ENCODE peak calls at places on chromosomes 6 and 20, in six cellular contexts. X is heart left ventricle, I is uterus, Y is breast epithelium, H is ovary, C is spleen. A is an unnamed sample.

GRCh38 chr6:129434091-129434490 is 275.9 kb downstream of the ARHGAP18 start:
- DNase-seq in I (no peak), Y (no peak), H (no peak), C (no peak), X (no peak), A (no peak)

GRCh38 chr6:126039284-126039683 is 52.9 kb downstream of the TRMT11 start:
- DNase-seq in H (no peak), Y (no peak), X (no peak), I (no peak), C (no peak), A (no peak)

GRCh38 chr20:16541226-16541625 is 32.0 kb downstream of the KIF16B start:
- DNase-seq in I (no peak), Y (no peak), C (no peak), X (peak; percentile 82), H (no peak), A (no peak)

GRCh38 chr6:122754191-122754731 is 25.3 kb upstream of the FABP7 start:
- DNase-seq in H (no peak), Y (no peak), I (no peak), C (no peak), X (no peak), A (no peak)

GRCh38 chr20:34385464-34385863 is 22.4 kb downstream of the ITCH start:
- DNase-seq in H (no peak), I (no peak), Y (no peak), X (no peak), C (no peak), A (peak; percentile 51)

GRCh38 chr20:63737940-63738686 is 1.5 kb upstream of the SLC2A4RG start:
- DNase-seq in Y (no peak), C (peak; percentile 88), H (peak; percentile 45), I (peak; percentile 35), X (no peak), A (no peak)

GRCh38 chr6:119137194-119138072 is 59.0 kb upstream of the FAM184A start:
- DNase-seq in H (no peak), X (no peak), I (no peak), C (no peak), Y (no peak), A (peak; percentile 70)

GRCh38 chr20:32387262-32387661 is 29.1 kb downstream of the ASXL1 start:
- DNase-seq in H (no peak), I (no peak), C (no peak), X (no peak), Y (no peak), A (peak; percentile 75)

GRCh38 chr6:148524509-148524908 is 181.9 kb downstream of the SASH1 start:
- DNase-seq in H (no peak), X (no peak), I (no peak), Y (no peak), C (no peak), A (no peak)

GRCh38 chr6:100881707-100882040 is 545 bp upstream of the ASCC3 start:
- DNase-seq in Y (no peak), C (no peak), H (no peak), X (no peak), I (no peak), A (peak; percentile 22)

GRCh38 chr20:2871555-2872303 is 1.6 kb upstream of the PTPRA start:
- DNase-seq in I (no peak), H (no peak), C (no peak), Y (no peak), X (no peak), A (peak; percentile 37)

GRCh38 chr6:72640622-72640930 is 18.7 kb downstream of the KCNQ5 start:
- DNase-seq in H (no peak), X (no peak), Y (no peak), I (no peak), C (no peak), A (no peak)

GRCh38 chr20:61263084-61263695 is 11.1 kb downstream of the CDH4 start:
- DNase-seq in C (no peak), X (no peak), I (no peak), H (no peak), Y (no peak), A (peak; percentile 29)

GRCh38 chr6:27293436-27294152 is 18.5 kb downstream of the POM121L2 start:
- DNase-seq in I (no peak), C (no peak), H (no peak), Y (no peak), X (no peak), A (no peak)

GRCh38 chr6:16137451-16137801 is 8.5 kb downstream of the MYLIP start:
- DNase-seq in X (no peak), H (no peak), C (no peak), I (no peak), Y (no peak), A (no peak)

GRCh38 chr6:95364016-95364604 is 213.2 kb upstream of the MANEA start:
- DNase-seq in X (no peak), I (no peak), Y (no peak), H (no peak), C (no peak), A (peak; percentile 37)

GRCh38 chr20:59810376-59811187 is 122.9 kb downstream of the SYCP2 start:
- DNase-seq in C (peak; percentile 24), Y (no peak), I (peak; percentile 6), X (no peak), H (peak; percentile 6), A (no peak)

GRCh38 chr6:83872386-83873118 is 13.1 kb downstream of the CYB5R4 start:
- DNase-seq in I (no peak), C (no peak), X (no peak), H (no peak), Y (no peak), A (no peak)

GRCh38 chr6:41519748-41520699 is 26.2 kb upstream of the FOXP4 start:
- DNase-seq in H (no peak), X (no peak), I (no peak), Y (no peak), C (no peak), A (no peak)

GRCh38 chr6:116127771-116128493 is 2.0 kb upstream of the COL10A1 start:
- DNase-seq in C (no peak), X (no peak), Y (no peak), H (no peak), I (no peak), A (no peak)

GRCh38 chr6:135266675-135267074 is 85.6 kb downstream of the MYB start:
- DNase-seq in H (no peak), C (no peak), Y (no peak), X (no peak), I (no peak), A (no peak)

GRCh38 chr6:32906539-32906938 is 34.3 kb downstream of the HLA-DMB start:
- DNase-seq in Y (no peak), C (no peak), H (no peak), X (no peak), I (no peak), A (no peak)

GRCh38 chr6:111122458-111123286 is 35.4 kb downstream of the SLC16A10 start:
- DNase-seq in X (no peak), H (no peak), Y (no peak), C (no peak), I (no peak), A (no peak)

GRCh38 chr6:5365430-5366195 is 104.3 kb downstream of the FARS2 start:
- DNase-seq in I (no peak), Y (no peak), C (no peak), X (no peak), H (no peak), A (no peak)

DNA sequence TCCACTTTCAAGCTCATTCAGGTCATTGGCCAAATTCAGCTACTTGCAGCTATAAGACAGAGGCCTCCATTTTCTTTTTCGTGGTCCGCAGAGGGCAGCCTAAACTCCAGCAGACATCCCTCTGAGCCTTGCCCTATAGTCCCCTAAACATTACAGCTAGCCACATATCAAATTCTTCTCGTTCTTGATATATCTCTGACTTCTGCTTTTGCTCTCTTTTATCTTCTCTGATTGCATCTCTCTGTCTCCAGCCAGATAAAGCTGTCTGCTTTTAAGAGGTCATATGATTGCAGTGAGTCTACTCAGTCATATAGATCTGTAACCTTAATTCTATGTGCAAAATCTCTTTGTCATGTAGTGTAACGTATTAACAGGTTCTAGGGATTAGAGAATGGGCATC is 358.4 kb upstream of the RGS17 start:
- DNase-seq in I (no peak), Y (no peak), C (no peak), X (no peak), H (no peak), A (no peak)
- TF ChIP-seq POLR2A in I (no peak), Y (no peak), C (no peak), X (no peak), H (no peak), A (no peak)

GRCh38 chr20:20465259-20465658 is 97.4 kb downstream of the INSM1 start:
- DNase-seq in X (no peak), Y (no peak), C (no peak), H (no peak), I (no peak), A (peak; percentile 28)
- TF ChIP-seq CTCF in X (no peak), Y (no peak), C (no peak), H (no peak), I (no peak), A (peak; percentile 30)

GRCh38 chr6:152002306-152002705 is 194.8 kb downstream of the ESR1 start:
- DNase-seq in H (no peak), Y (no peak), X (no peak), C (no peak), I (no peak), A (no peak)

GRCh38 chr6:152001408-152001807 is 193.9 kb downstream of the ESR1 start:
- DNase-seq in I (no peak), H (no peak), Y (no peak), C (no peak), X (no peak), A (no peak)

GRCh38 chr6:152004036-152004566 is 196.6 kb downstream of the ESR1 start:
- DNase-seq in I (no peak), H (no peak), X (no peak), Y (no peak), C (no peak), A (no peak)

GRCh38 chr6:151999194-151999593 is 191.7 kb downstream of the ESR1 start:
- DNase-seq in X (no peak), C (no peak), H (no peak), Y (no peak), I (no peak), A (no peak)

DNA sequence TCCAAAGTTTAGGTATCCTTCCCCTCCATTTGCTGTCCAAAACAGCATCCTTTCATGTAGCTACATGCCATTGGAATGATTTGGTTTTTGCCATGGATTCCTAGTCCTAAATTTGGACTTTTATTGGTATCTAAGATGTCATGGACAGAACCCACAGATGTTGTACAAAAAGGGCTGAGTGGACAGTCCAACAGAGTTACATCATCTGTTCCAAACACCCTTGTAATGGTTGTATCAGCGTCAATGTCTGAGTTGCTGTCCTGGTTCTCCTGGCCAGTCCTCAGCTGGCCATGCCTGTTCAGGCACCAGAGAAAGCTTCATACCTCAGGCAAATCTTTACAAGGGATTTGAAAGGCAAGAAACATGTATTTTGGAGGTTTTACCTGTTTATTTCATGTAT is 191.3 kb downstream of the ESR1 start:
- DNase-seq in H (no peak), X (no peak), I (no peak), C (no peak), Y (no peak), A (no peak)
- TF ChIP-seq POLR2A in H (no peak), X (no peak), I (no peak), C (no peak), Y (no peak), A (no peak)

DNA sequence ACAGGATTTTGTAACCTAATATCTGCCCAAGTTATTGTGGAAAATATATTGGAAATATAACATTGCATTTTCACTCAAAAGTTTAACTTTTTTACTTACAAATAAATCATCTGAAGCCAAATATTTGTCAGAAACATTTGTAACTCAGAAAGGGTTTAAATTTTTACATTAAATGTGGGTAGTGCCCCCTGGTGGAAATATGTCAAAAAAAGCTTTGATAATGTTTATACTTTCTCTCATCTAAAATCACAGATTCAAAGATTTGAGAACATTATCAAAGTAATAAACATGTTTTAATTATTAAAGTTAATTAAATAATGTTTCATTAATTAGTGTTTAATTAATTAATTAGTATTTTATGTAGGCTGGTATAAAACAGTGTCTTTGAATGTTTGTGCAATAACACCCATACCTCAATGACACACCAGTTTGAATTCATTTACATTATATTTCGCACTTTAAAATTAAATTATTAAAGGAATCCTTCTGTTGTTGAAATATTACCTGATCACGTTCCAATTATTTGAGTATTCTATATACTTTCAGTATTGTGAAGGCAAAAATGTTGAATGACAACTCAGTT is 320.1 kb upstream of the FKBP1C start:
- DNase-seq in H (no peak), Y (no peak), C (no peak), I (no peak), X (no peak), A (peak; percentile 25)
- TF ChIP-seq CTCF in H (no peak), Y (no peak), C (no peak), I (no peak), X (no peak), A (no peak)

A was measured in NB4.